ENCODE peak calls at places on chromosome 12, in five cellular contexts. U is tibial artery, L is GM23248, Z is A673, H is thyroid gland. W is an unnamed sample.
A peak's percentile ranks its signal among the peaks of the same experiment; 100 is the strongest.

GRCh38 chr12:7079826-7080125 is 12.5 kb downstream of the C1R start:
- DNase-seq in U (no peak), Z (no peak), L (peak; percentile 84), H (no peak), W (no peak)

GRCh38 chr12:127133675-127134335 is 1133.2 kb upstream of the TMEM132C start:
- DNase-seq in U (no peak), L (no peak), Z (no peak), H (no peak), W (no peak)

GRCh38 chr12:32198555-32198954 is 91.9 kb downstream of the BICD1 start:
- DNase-seq in U (no peak), L (peak; percentile 81), Z (no peak), H (no peak), W (no peak)

GRCh38 chr12:89033062-89033461 is 319.2 kb downstream of the DUSP6 start:
- DNase-seq in U (no peak), L (no peak), Z (no peak), H (no peak), W (no peak)

GRCh38 chr12:28622416-28622815 is 432.2 kb downstream of the CCDC91 start:
- DNase-seq in Z (peak; percentile 9), L (peak; percentile 78), U (no peak), H (no peak), W (peak; percentile 16)

GRCh38 chr12:113439606-113440030 is 17.4 kb downstream of the SDSL start:
- DNase-seq in H (peak; percentile 59), L (peak; percentile 54), Z (peak; percentile 65), U (no peak), W (no peak)

GRCh38 chr12:3658327-3659163 is 94.4 kb downstream of the CRACR2A start:
- DNase-seq in H (peak; percentile 47), L (peak; percentile 55), Z (peak; percentile 70), U (no peak), W (no peak)

GRCh38 chr12:32197421-32197820 is 90.8 kb downstream of the BICD1 start:
- DNase-seq in H (no peak), L (peak; percentile 30), U (no peak), Z (no peak), W (no peak)

GRCh38 chr12:87311206-87311605 is 718.0 kb downstream of the C12orf50 start:
- DNase-seq in H (no peak), U (no peak), Z (no peak), L (peak; percentile 3), W (no peak)

GRCh38 chr12:111369496-111370220 is 763 bp upstream of the PHETA1 start:
- DNase-seq in L (peak; percentile 26), H (no peak), Z (no peak), U (no peak), W (no peak)

GRCh38 chr12:28987538-28988383 is 161.3 kb upstream of the FAR2 start:
- DNase-seq in Z (no peak), H (no peak), L (no peak), U (no peak), W (no peak)

GRCh38 chr12:130832561-130833209 is 6.4 kb downstream of the STX2 start:
- DNase-seq in H (no peak), Z (no peak), L (peak; percentile 81), U (no peak), W (no peak)

GRCh38 chr12:87816186-87816585 is 213.0 kb downstream of the C12orf50 start:
- DNase-seq in Z (peak; percentile 43), H (no peak), U (no peak), L (peak; percentile 10), W (no peak)

GRCh38 chr12:93186131-93186530 is 191.6 kb upstream of the NUDT4 start:
- DNase-seq in H (no peak), U (no peak), Z (no peak), L (peak; percentile 71), W (no peak)

GRCh38 chr12:24751181-24751580 is 197.7 kb downstream of the BCAT1 start:
- DNase-seq in U (no peak), L (peak; percentile 8), Z (no peak), H (no peak), W (no peak)

GRCh38 chr12:23816394-23816851 is 133.0 kb downstream of the SOX5 start:
- DNase-seq in Z (no peak), H (no peak), U (peak; percentile 13), L (no peak), W (no peak)

GRCh38 chr12:750356-751191 is 1.8 kb upstream of the WNK1 start:
- DNase-seq in H (no peak), Z (no peak), L (peak; percentile 12), U (no peak), W (no peak)

GRCh38 chr12:58919271-58920101 is 818 bp downstream of the LRIG3 start:
- DNase-seq in H (peak; percentile 61), U (peak; percentile 75), Z (peak; percentile 68), L (peak; percentile 70), W (peak; percentile 49)

GRCh38 chr12:26825459-26826016 is 7.5 kb downstream of the ITPR2 start:
- DNase-seq in Z (no peak), H (no peak), L (no peak), U (no peak), W (no peak)

GRCh38 chr12:107356266-107356936 is 263.1 kb upstream of the CRY1 start:
- DNase-seq in U (no peak), L (peak; percentile 84), Z (no peak), H (peak; percentile 42), W (no peak)

GRCh38 chr12:67482751-67483661 is 165.5 kb upstream of the DYRK2 start:
- DNase-seq in L (peak; percentile 59), Z (peak; percentile 46), U (peak; percentile 75), H (peak; percentile 51), W (no peak)

GRCh38 chr12:72268386-72268785 is 3.8 kb upstream of the TRHDE start:
- DNase-seq in Z (peak; percentile 21), U (no peak), L (no peak), H (no peak), W (peak; percentile 48)

GRCh38 chr12:104742551-104742961 is 215.5 kb downstream of the SLC41A2 start:
- DNase-seq in L (no peak), H (peak; percentile 69), U (no peak), Z (no peak), W (no peak)

GRCh38 chr12:116130431-116130830 is 147.1 kb downstream of the MED13L start:
- DNase-seq in H (no peak), L (peak; percentile 64), U (no peak), Z (peak; percentile 63), W (no peak)

GRCh38 chr12:99152337-99152736 is 495.2 kb upstream of the GARIN6 start:
- DNase-seq in Z (no peak), H (no peak), U (no peak), L (no peak), W (no peak)

GRCh38 chr12:2769866-2770533 is 24.8 kb upstream of the FKBP4 start:
- DNase-seq in L (no peak), H (no peak), U (no peak), Z (no peak), W (no peak)

GRCh38 chr12:57896437-57897201 is 44.7 kb upstream of the ATP23 start:
- DNase-seq in Z (peak; percentile 86), H (peak; percentile 77), L (peak; percentile 77), U (peak; percentile 91), W (peak; percentile 100)

GRCh38 chr12:57897296-57897974 is 43.9 kb upstream of the ATP23 start:
- DNase-seq in Z (no peak), L (no peak), H (no peak), U (no peak), W (peak; percentile 89)

GRCh38 chr12:57895337-57896138 is 45.8 kb upstream of the ATP23 start:
- DNase-seq in L (peak; percentile 51), H (no peak), Z (no peak), U (no peak), W (no peak)

GRCh38 chr12:57894577-57895292 is 46.6 kb upstream of the ATP23 start:
- DNase-seq in H (no peak), L (peak; percentile 29), U (no peak), Z (no peak), W (peak; percentile 73)

DNA sequence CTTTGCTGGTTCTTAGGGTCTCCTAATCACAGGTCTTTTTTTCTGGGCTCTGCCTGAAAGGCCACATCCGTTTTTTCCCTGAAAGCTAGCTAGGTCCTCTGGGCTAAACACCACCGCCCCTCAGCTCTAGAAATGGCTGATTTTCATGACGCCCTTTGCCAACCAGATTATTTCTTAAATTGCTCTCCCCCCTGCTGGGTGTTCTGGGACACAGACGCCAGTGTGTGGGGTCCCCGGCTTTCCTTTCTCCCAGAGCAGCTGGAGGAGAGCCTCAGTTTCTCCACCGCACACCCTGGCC is 45.3 kb upstream of the ATP23 start:
- DNase-seq in U (no peak), H (no peak), L (peak; percentile 57), Z (peak; percentile 83), W (no peak)
- H3K27ac ChIP-seq in U (peak overlapping the region; percentile 97), H (peak overlapping the region; percentile 95), L (peak overlapping the region; percentile 98), Z (peak overlapping the region; percentile 97), W (peak overlapping the region; percentile 86)

GRCh38 chr12:132432126-132432525 is 57.8 kb upstream of the FBRSL1 start:
- DNase-seq in Z (no peak), H (no peak), L (no peak), U (no peak), W (no peak)
- H3K4me1 ChIP-seq in Z (peaks cover 36% of the 10 kb centered on the region), H (peaks cover 3% of the 10 kb centered on the region), L (no peaks in the 10 kb centered on the region), U (no peaks in the 10 kb centered on the region), W (no peaks in the 10 kb centered on the region)

GRCh38 chr12:49702676-49703228 is 4.5 kb downstream of the FMNL3 start:
- DNase-seq in L (no peak), Z (no peak), U (no peak), H (no peak), W (no peak)

GRCh38 chr12:49697808-49698207 is 9.4 kb downstream of the FMNL3 start:
- DNase-seq in U (no peak), L (no peak), Z (no peak), H (no peak), W (no peak)

GRCh38 chr12:49702009-49702408 is 5.2 kb downstream of the FMNL3 start:
- DNase-seq in U (no peak), Z (no peak), L (no peak), H (peak; percentile 37), W (no peak)

GRCh38 chr12:49703647-49704137 is 3.5 kb downstream of the FMNL3 start:
- DNase-seq in H (no peak), L (peak; percentile 85), Z (no peak), U (no peak), W (peak; percentile 43)

DNA sequence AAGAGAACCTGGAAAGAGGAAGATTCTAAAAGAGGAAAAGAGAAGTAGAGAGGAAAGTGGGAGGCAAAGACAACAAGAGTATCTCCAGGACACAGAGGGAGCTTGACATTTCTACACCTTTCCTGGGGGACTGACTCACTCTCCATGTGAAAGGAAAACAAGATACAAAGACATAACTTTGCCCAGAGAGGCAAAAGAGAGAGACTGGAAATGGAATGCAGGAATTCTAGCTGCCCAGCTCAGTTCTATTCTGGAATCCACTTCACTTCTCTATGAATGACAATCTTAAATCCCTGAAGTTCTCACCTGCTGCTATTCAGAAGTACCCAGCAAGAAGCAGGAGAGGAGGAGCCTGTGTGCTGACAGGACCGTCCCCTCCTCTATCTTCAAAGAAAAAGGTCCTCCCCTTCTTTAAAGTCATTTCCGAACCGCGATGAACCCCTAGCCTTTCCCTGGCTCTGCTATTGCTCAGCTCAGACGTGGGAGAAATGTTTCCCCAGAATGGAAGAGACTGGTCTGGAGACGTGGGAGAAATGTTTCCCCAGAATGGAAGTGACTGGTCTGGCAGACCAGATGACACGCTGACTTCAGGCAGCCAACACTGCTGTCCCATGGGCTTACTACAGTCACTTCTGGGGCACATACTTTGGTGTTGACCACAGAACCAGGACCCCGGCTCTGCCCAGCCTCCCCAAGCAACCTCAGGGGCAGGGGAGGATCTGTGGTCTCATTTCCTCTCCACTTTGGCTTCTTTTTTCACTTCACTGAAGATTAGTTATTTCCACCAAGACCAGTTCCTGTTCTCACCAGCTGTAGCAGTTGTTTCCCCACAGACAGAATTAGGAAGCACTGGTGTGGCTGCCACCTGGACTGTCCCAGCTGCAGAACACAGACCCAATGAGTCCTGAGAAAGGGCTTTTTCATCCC is 8.3 kb downstream of the FMNL3 start:
- DNase-seq in H (peak; percentile 62), U (peak; percentile 76), L (peak; percentile 78), Z (no peak), W (no peak)
- H3K4me3 ChIP-seq in H (peak overlapping the region; percentile 8), U (peak overlapping the region; percentile 42), L (peak overlapping the region; percentile 32), Z (no peak overlapping the region), W (no peak overlapping the region)

GRCh38 chr12:19896534-19896933 is 457.2 kb downstream of the AEBP2 start:
- DNase-seq in H (no peak), U (no peak), Z (no peak), L (no peak), W (no peak)
- H3K27ac ChIP-seq in H (no peak overlapping the region), U (peak overlapping the region; percentile 71), Z (no peak overlapping the region), L (no peak overlapping the region), W (no peak overlapping the region)